ENCODE peak calls at places on chromosomes 16 and 17, in four cellular contexts. One of them, this sample, is unnamed.

GRCh38 chr17:14289162-14289561 is 11.7 kb upstream of the HS3ST3B1 start:
- DNase-seq in PC-9: no peak
- DNase-seq in fibroblast of lung: no peak
- DNase-seq in IMR-90: no peak
- DNase-seq in this sample: no peak

GRCh38 chr17:42509916-42510315 is 26.1 kb upstream of the NAGLU start:
- DNase-seq in PC-9: no peak
- DNase-seq in fibroblast of lung: no peak
- DNase-seq in IMR-90: no peak
- DNase-seq in this sample: no peak

GRCh38 chr16:57525761-57526160 is 10.6 kb downstream of the CCDC102A start:
- DNase-seq in PC-9: no peak
- DNase-seq in fibroblast of lung: peak; percentile 14
- DNase-seq in IMR-90: no peak
- DNase-seq in this sample: no peak

GRCh38 chr16:84643180-84643583 is 5.1 kb upstream of the KLHL36 start:
- DNase-seq in PC-9: peak; percentile 77
- DNase-seq in fibroblast of lung: peak; percentile 90
- DNase-seq in IMR-90: peak; percentile 93
- DNase-seq in this sample: peak; percentile 98

GRCh38 chr17:38741853-38742421 is 6.2 kb downstream of the PCGF2 start:
- DNase-seq in PC-9: no peak
- DNase-seq in fibroblast of lung: no peak
- DNase-seq in IMR-90: no peak
- DNase-seq in this sample: peak; percentile 66

GRCh38 chr16:11194913-11195312 is 61.1 kb downstream of the SOCS1 start:
- DNase-seq in PC-9: no peak
- DNase-seq in fibroblast of lung: no peak
- DNase-seq in IMR-90: no peak
- DNase-seq in this sample: peak; percentile 0

GRCh38 chr17:62705781-62706597 is 78.5 kb downstream of the MRC2 start:
- DNase-seq in PC-9: no peak
- DNase-seq in fibroblast of lung: peak; percentile 66
- DNase-seq in IMR-90: peak; percentile 47
- DNase-seq in this sample: peak; percentile 56

GRCh38 chr17:11561702-11562101 is 36.6 kb upstream of the DNAH9 start:
- DNase-seq in PC-9: no peak
- DNase-seq in fibroblast of lung: no peak
- DNase-seq in IMR-90: no peak
- DNase-seq in this sample: no peak

GRCh38 chr16:68090109-68090508 is 4.9 kb downstream of the NFATC3 start:
- DNase-seq in PC-9: no peak
- DNase-seq in fibroblast of lung: no peak
- DNase-seq in IMR-90: no peak
- DNase-seq in this sample: no peak

GRCh38 chr17:37037590-37038155 is 88.9 kb downstream of the AATF start:
- DNase-seq in PC-9: no peak
- DNase-seq in fibroblast of lung: no peak
- DNase-seq in IMR-90: no peak
- DNase-seq in this sample: no peak

GRCh38 chr17:46159686-46160085 is 33.5 kb downstream of the KANSL1 start:
- DNase-seq in PC-9: no peak
- DNase-seq in fibroblast of lung: peak; percentile 97
- DNase-seq in IMR-90: peak; percentile 87
- DNase-seq in this sample: peak; percentile 80

GRCh38 chr17:27384721-27385120 is 71.5 kb upstream of the KSR1 start:
- DNase-seq in PC-9: no peak
- DNase-seq in fibroblast of lung: peak; percentile 53
- DNase-seq in IMR-90: peak; percentile 41
- DNase-seq in this sample: peak; percentile 59

GRCh38 chr16:77833906-77834599 is 45.7 kb downstream of the VAT1L start:
- DNase-seq in PC-9: no peak
- DNase-seq in fibroblast of lung: peak; percentile 97
- DNase-seq in IMR-90: peak; percentile 89
- DNase-seq in this sample: no peak

GRCh38 chr17:7313890-7314718 is 1.1 kb downstream of the GPS2 start:
- DNase-seq in PC-9: no peak
- DNase-seq in fibroblast of lung: no peak
- DNase-seq in IMR-90: peak; percentile 38
- DNase-seq in this sample: peak; percentile 89

GRCh38 chr17:38454528-38454927 is 26.3 kb downstream of the ARHGAP23 start:
- DNase-seq in PC-9: peak; percentile 84
- DNase-seq in fibroblast of lung: peak; percentile 78
- DNase-seq in IMR-90: peak; percentile 80
- DNase-seq in this sample: peak; percentile 100

GRCh38 chr17:62968445-62968923 is 2.4 kb downstream of the TANC2 start:
- DNase-seq in PC-9: peak; percentile 50
- DNase-seq in fibroblast of lung: peak; percentile 89
- DNase-seq in IMR-90: peak; percentile 94
- DNase-seq in this sample: peak; percentile 96

GRCh38 chr16:66020061-66020460 is 346.4 kb upstream of the CDH5 start:
- DNase-seq in PC-9: no peak
- DNase-seq in fibroblast of lung: peak; percentile 26
- DNase-seq in IMR-90: peak; percentile 41
- DNase-seq in this sample: peak; percentile 74

GRCh38 chr16:63982156-63982555 is 1139.7 kb downstream of the CDH11 start:
- DNase-seq in PC-9: no peak
- DNase-seq in fibroblast of lung: no peak
- DNase-seq in IMR-90: no peak
- DNase-seq in this sample: no peak

GRCh38 chr17:19753661-19754463 is 5.8 kb upstream of the ALDH3A1 start:
- DNase-seq in PC-9: peak; percentile 85
- DNase-seq in fibroblast of lung: no peak
- DNase-seq in IMR-90: no peak
- DNase-seq in this sample: peak; percentile 90

GRCh38 chr16:77591347-77591746 is 131.0 kb upstream of the NUDT7 start:
- DNase-seq in PC-9: no peak
- DNase-seq in fibroblast of lung: no peak
- DNase-seq in IMR-90: no peak
- DNase-seq in this sample: no peak

GRCh38 chr16:55492756-55493380 is 13.9 kb downstream of the MMP2 start:
- DNase-seq in PC-9: no peak
- DNase-seq in fibroblast of lung: no peak
- DNase-seq in IMR-90: no peak
- DNase-seq in this sample: no peak

GRCh38 chr16:65601781-65602180 is 479.9 kb upstream of the CDH11 start:
- DNase-seq in PC-9: no peak
- DNase-seq in fibroblast of lung: peak; percentile 71
- DNase-seq in IMR-90: no peak
- DNase-seq in this sample: no peak

GRCh38 chr17:46785696-46786095 is 32.8 kb downstream of the WNT3 start:
- DNase-seq in PC-9: peak; percentile 58
- DNase-seq in fibroblast of lung: no peak
- DNase-seq in IMR-90: no peak
- DNase-seq in this sample: peak; percentile 53

GRCh38 chr17:44363613-44364159 is at the start of gene FAM171A2:
- DNase-seq in PC-9: peak; percentile 61
- DNase-seq in fibroblast of lung: peak; percentile 43
- DNase-seq in IMR-90: peak; percentile 41
- DNase-seq in this sample: peak; percentile 99

GRCh38 chr17:51366866-51367265 is 106.5 kb downstream of the UTP18 start:
- DNase-seq in PC-9: no peak
- DNase-seq in fibroblast of lung: no peak
- DNase-seq in IMR-90: no peak
- DNase-seq in this sample: no peak

GRCh38 chr17:82943339-82943738 is 103.5 kb upstream of the ZNF750 start:
- DNase-seq in PC-9: no peak
- DNase-seq in fibroblast of lung: no peak
- DNase-seq in IMR-90: no peak
- DNase-seq in this sample: peak; percentile 73

GRCh38 chr16:56849690-56850680 is 15.0 kb upstream of the SLC12A3 start:
- DNase-seq in PC-9: no peak
- DNase-seq in fibroblast of lung: peak; percentile 66
- DNase-seq in IMR-90: peak; percentile 38
- DNase-seq in this sample: no peak

GRCh38 chr16:50303605-50304466 is 37.5 kb downstream of the ADCY7 start:
- DNase-seq in PC-9: no peak
- DNase-seq in fibroblast of lung: peak; percentile 86
- DNase-seq in IMR-90: peak; percentile 70
- DNase-seq in this sample: peak; percentile 98

GRCh38 chr17:18143044-18143936 is 34.7 kb downstream of the MYO15A start:
- DNase-seq in PC-9: no peak
- DNase-seq in fibroblast of lung: no peak
- DNase-seq in IMR-90: peak; percentile 16
- DNase-seq in this sample: no peak

GRCh38 chr17:2090210-2090641 is 35.3 kb downstream of the HIC1 start:
- DNase-seq in PC-9: no peak
- DNase-seq in fibroblast of lung: no peak
- DNase-seq in IMR-90: no peak
- DNase-seq in this sample: no peak

GRCh38 chr16:88681084-88681680 is 5.1 kb downstream of the SNAI3 start:
- DNase-seq in PC-9: peak; percentile 36
- DNase-seq in fibroblast of lung: no peak
- DNase-seq in IMR-90: no peak
- DNase-seq in this sample: no peak

GRCh38 chr17:8746501-8747236 is 2.0 kb upstream of the CCDC42 start:
- DNase-seq in PC-9: no peak
- DNase-seq in fibroblast of lung: peak; percentile 45
- DNase-seq in IMR-90: peak; percentile 5
- DNase-seq in this sample: peak; percentile 67

GRCh38 chr16:87126403-87127025 is 190.7 kb downstream of the C16orf95 start:
- DNase-seq in PC-9: no peak
- DNase-seq in fibroblast of lung: no peak
- DNase-seq in IMR-90: no peak
- DNase-seq in this sample: no peak

GRCh38 chr17:66508896-66509843 is 206.8 kb downstream of the PRKCA start:
- DNase-seq in PC-9: peak; percentile 34
- DNase-seq in fibroblast of lung: peak; percentile 90
- DNase-seq in IMR-90: peak; percentile 90
- DNase-seq in this sample: peak; percentile 84

GRCh38 chr17:6456914-6457687 is 12.8 kb downstream of the PIMREG start:
- DNase-seq in PC-9: peak; percentile 67
- DNase-seq in fibroblast of lung: peak; percentile 63
- DNase-seq in IMR-90: peak; percentile 76
- DNase-seq in this sample: peak; percentile 98

GRCh38 chr17:50045154-50045553 is 10.8 kb upstream of the ITGA3 start:
- DNase-seq in PC-9: no peak
- DNase-seq in fibroblast of lung: no peak
- DNase-seq in IMR-90: no peak
- DNase-seq in this sample: no peak

GRCh38 chr17:46175891-46176290 is 17.3 kb downstream of the KANSL1 start:
- DNase-seq in PC-9: no peak
- DNase-seq in fibroblast of lung: peak; percentile 36
- DNase-seq in IMR-90: peak; percentile 22
- DNase-seq in this sample: no peak

GRCh38 chr17:10314332-10314731 is 58.5 kb downstream of the MYH13 start:
- DNase-seq in PC-9: no peak
- DNase-seq in fibroblast of lung: no peak
- DNase-seq in IMR-90: no peak
- DNase-seq in this sample: no peak

GRCh38 chr16:1705688-1706385 is at the start of gene MAPK8IP3:
- DNase-seq in PC-9: peak; percentile 99
- DNase-seq in fibroblast of lung: peak; percentile 76
- DNase-seq in IMR-90: peak; percentile 82
- DNase-seq in this sample: peak; percentile 99

GRCh38 chr17:30570191-30570590 is 93.0 kb downstream of the GOSR1 start:
- DNase-seq in PC-9: no peak
- DNase-seq in fibroblast of lung: no peak
- DNase-seq in IMR-90: no peak
- DNase-seq in this sample: no peak
- H2AFZ ChIP-seq in PC-9: no peak overlapping the region
- H2AFZ ChIP-seq in fibroblast of lung: no peak overlapping the region
- H2AFZ ChIP-seq in IMR-90: no peak overlapping the region
- H2AFZ ChIP-seq in this sample: no peak overlapping the region

DNA sequence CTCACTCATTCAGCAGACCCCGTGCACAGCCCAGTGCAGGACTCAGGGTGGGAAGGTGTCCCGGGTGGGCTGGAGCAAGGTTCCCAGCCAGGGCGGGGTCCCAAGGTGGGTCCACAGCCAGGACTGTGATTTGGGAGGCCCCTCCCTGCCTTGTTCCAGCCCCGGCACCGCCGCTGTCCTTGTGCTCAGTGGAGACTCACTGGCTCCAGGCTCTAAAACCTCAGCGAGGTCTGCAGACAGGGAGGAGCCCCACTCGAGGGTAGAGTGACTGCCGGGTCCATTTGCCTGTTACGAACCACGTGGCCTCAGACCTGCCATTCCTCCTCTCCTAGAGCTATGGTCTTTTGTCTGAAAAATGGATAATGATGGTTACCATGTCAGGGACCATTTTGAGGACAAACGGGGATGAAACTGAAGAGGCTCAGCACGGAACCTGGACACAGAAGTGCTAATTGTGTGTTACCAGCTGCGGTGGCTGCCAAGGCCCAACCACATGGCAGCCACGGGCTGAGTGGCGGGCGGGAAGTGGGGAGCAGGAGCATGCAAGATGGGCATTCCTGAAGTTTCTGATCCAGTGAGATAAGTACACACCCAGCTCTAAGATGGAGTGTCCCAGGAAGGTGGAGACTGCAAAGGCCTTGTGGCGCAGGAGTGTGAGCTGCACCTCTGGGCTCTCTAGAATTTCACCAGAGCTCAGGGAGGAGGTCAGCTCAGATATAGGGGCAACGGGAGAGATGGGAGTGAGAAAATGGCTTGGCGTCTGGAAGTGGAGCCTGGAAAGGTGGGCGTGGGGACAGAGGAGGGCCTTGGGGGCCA is 317.6 kb downstream of the SEC14L1 start:
- DNase-seq in PC-9: no peak
- DNase-seq in fibroblast of lung: no peak
- DNase-seq in IMR-90: no peak
- DNase-seq in this sample: peak; percentile 68
- H3K4me1 ChIP-seq in PC-9: no peaks in the 10 kb centered on the region
- H3K4me1 ChIP-seq in fibroblast of lung: peaks cover 27% of the 10 kb centered on the region
- H3K4me1 ChIP-seq in IMR-90: peaks cover 54% of the 10 kb centered on the region
- H3K4me1 ChIP-seq in this sample: peaks cover 39% of the 10 kb centered on the region

DNA sequence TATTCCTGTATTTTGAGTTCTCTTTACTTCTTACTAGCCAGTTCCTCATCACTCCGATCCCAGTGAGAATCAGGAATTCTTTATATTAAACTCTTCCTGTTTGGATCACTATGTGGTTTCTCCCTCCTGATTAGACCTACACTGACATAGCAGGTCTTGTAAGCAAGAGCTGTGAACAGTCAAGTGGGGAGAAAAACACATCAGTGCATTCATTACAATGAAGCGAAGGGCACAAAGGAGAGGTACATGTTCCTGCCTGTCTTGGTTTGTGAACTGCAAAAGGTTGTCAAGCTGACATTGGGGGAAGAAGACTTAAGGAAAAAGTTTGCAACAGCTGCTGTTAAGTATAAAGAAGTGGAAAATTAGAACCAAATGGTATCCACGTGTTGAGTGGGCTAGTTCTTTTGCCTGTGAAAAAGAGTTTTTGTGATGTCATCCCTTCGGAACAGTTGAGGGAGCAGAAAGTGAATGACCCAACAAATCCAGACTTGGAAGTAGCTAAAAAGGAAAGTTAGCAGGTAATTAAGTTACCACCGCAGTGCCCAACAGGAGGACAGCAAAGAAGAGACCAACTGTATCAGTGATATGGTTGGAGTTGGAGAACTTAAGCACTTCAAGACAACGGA is 23.0 kb upstream of the TRIM25 start:
- DNase-seq in PC-9: no peak
- DNase-seq in fibroblast of lung: no peak
- DNase-seq in IMR-90: no peak
- DNase-seq in this sample: no peak
- TF ChIP-seq CTCF in PC-9: no peak
- TF ChIP-seq CTCF in fibroblast of lung: no peak
- TF ChIP-seq CTCF in IMR-90: no peak
- TF ChIP-seq CTCF in this sample: no peak

GRCh38 chr16:3188675-3188924 is 596 bp downstream of the OR1F1 start:
- DNase-seq in PC-9: peak; percentile 49
- DNase-seq in fibroblast of lung: no peak
- DNase-seq in IMR-90: no peak
- DNase-seq in this sample: no peak
- H2AFZ ChIP-seq in PC-9: peak overlapping the region; percentile 99
- H2AFZ ChIP-seq in fibroblast of lung: peak overlapping the region; percentile 94
- H2AFZ ChIP-seq in IMR-90: peak overlapping the region; percentile 99
- H2AFZ ChIP-seq in this sample: peak overlapping the region; percentile 99